ENCODE peak calls at places on chromosomes 13 and 19, in nine cellular contexts. H, P, N, V, M, S, K, L and B are unnamed samples.

GRCh38 chr19:54390942-54391577 is 24.2 kb upstream of the TTYH1 start:
- DNase-seq in K (peak; percentile 75), V (peak; percentile 71), L (peak; percentile 58), S (peak; percentile 69), M (no peak), H (peak; percentile 56), N (peak; percentile 21), P (no peak), B (no peak)

GRCh38 chr19:51123381-51124186 is 1.1 kb upstream of the SIGLEC9 start:
- DNase-seq in N (no peak), S (peak; percentile 71), H (no peak), V (no peak), L (no peak), P (no peak), M (no peak), K (peak; percentile 65), B (peak; percentile 47)

GRCh38 chr19:750640-751423 is at the start of gene MISP:
- DNase-seq in H (no peak), P (no peak), V (no peak), M (no peak), K (no peak), N (no peak), S (peak; percentile 12), L (no peak), B (no peak)

GRCh38 chr13:28729541-28729940 is 10.8 kb upstream of the SLC46A3 start:
- DNase-seq in N (no peak), L (no peak), P (no peak), V (no peak), S (no peak), H (no peak), M (no peak), K (no peak), B (no peak)

GRCh38 chr19:45160870-45161714 is at the start of gene NKPD1:
- DNase-seq in V (no peak), S (no peak), P (no peak), N (no peak), H (no peak), K (no peak), M (no peak), L (no peak), B (no peak)

GRCh38 chr13:36212789-36213188 is 1.6 kb downstream of the SOHLH2 start:
- DNase-seq in N (no peak), V (no peak), P (no peak), H (no peak), S (no peak), L (no peak), K (no peak), M (no peak), B (no peak)

GRCh38 chr13:85974604-85975366 is 175.6 kb upstream of the SLITRK6 start:
- DNase-seq in K (no peak), P (no peak), H (no peak), N (no peak), S (no peak), L (no peak), M (no peak), V (no peak), B (no peak)

GRCh38 chr19:55579766-55580621 is 654 bp downstream of the ZNF579 start:
- DNase-seq in N (no peak), M (no peak), K (no peak), V (no peak), L (no peak), P (peak; percentile 32), S (no peak), H (peak; percentile 60), B (no peak)

GRCh38 chr19:33603377-33603776 is 18.4 kb upstream of the CHST8 start:
- DNase-seq in V (no peak), K (no peak), M (no peak), H (no peak), P (no peak), N (no peak), S (no peak), L (no peak), B (no peak)

GRCh38 chr19:45569619-45570421 is 14.8 kb downstream of the OPA3 start:
- DNase-seq in S (peak; percentile 46), M (no peak), L (peak; percentile 30), V (peak; percentile 55), N (no peak), H (peak; percentile 58), P (no peak), K (peak; percentile 47), B (peak; percentile 62)

GRCh38 chr19:58345558-58345957 is 7.7 kb downstream of the A1BG start:
- DNase-seq in S (no peak), L (no peak), M (no peak), V (no peak), H (no peak), K (no peak), P (no peak), N (no peak), B (no peak)

GRCh38 chr13:29162638-29163037 is 342.5 kb downstream of the MTUS2 start:
- DNase-seq in P (no peak), H (peak; percentile 82), S (no peak), K (no peak), V (no peak), L (no peak), N (peak; percentile 18), M (no peak), B (no peak)

GRCh38 chr13:114129649-114130062 is 2.8 kb downstream of the RASA3 start:
- DNase-seq in M (no peak), L (no peak), V (no peak), H (no peak), S (peak; percentile 73), P (no peak), K (no peak), N (no peak), B (no peak)

GRCh38 chr13:112664501-112665203 is 25.2 kb upstream of the ATP11A start:
- DNase-seq in L (no peak), P (no peak), H (peak; percentile 27), K (no peak), N (no peak), V (no peak), M (no peak), S (no peak), B (no peak)

GRCh38 chr13:101424381-101425155 is 8.3 kb upstream of the NALCN start:
- DNase-seq in L (no peak), K (no peak), M (no peak), P (peak; percentile 52), H (peak; percentile 21), V (no peak), N (no peak), S (no peak), B (no peak)

GRCh38 chr13:28100149-28101121 is at the start of gene FLT3:
- DNase-seq in S (no peak), L (no peak), M (no peak), V (peak; percentile 15), H (peak; percentile 50), P (no peak), K (peak; percentile 4), N (peak; percentile 2), B (peak; percentile 18)

GRCh38 chr13:49219647-49220034 is 497 bp upstream of the MLNR start:
- DNase-seq in L (no peak), K (no peak), M (no peak), V (no peak), P (no peak), N (no peak), H (no peak), S (no peak), B (no peak)

GRCh38 chr19:41620171-41620570 is 6.7 kb downstream of the CEACAM4 start:
- DNase-seq in P (no peak), M (no peak), N (no peak), K (no peak), H (no peak), V (no peak), L (no peak), S (no peak), B (no peak)

GRCh38 chr13:32791545-32792172 is 205.4 kb downstream of the PDS5B start:
- DNase-seq in K (peak; percentile 37), L (no peak), M (no peak), P (no peak), N (no peak), S (no peak), H (peak; percentile 22), V (no peak), B (no peak)

GRCh38 chr13:51181752-51182383 is 40.3 kb upstream of the FAM124A start:
- DNase-seq in M (no peak), K (no peak), S (no peak), N (no peak), H (no peak), L (no peak), V (no peak), P (no peak), B (no peak)

GRCh38 chr13:111037838-111038397 is 77.2 kb upstream of the ARHGEF7 start:
- DNase-seq in N (no peak), H (no peak), M (no peak), L (no peak), V (no peak), P (no peak), K (no peak), S (no peak), B (no peak)

GRCh38 chr13:99386911-99387788 is 80.0 kb upstream of the GPR183 start:
- DNase-seq in H (peak; percentile 18), L (peak; percentile 77), P (peak; percentile 37), S (peak; percentile 81), M (no peak), K (peak; percentile 84), V (peak; percentile 87), N (no peak), B (peak; percentile 45)

GRCh38 chr13:105679832-105680231 is 855.6 kb downstream of the EFNB2 start:
- DNase-seq in S (no peak), P (no peak), V (no peak), L (no peak), K (no peak), N (no peak), M (peak; percentile 8), H (no peak), B (no peak)

GRCh38 chr19:5251096-5252065 is 89.2 kb downstream of the PTPRS start:
- DNase-seq in K (no peak), S (no peak), P (no peak), L (no peak), V (no peak), M (no peak), H (no peak), N (no peak), B (no peak)